ENCODE peak calls at places on chromosomes 12 and 14, in eight cellular contexts. One of them, this sample, is unnamed.

GRCh38 chr12:119920064-119920463 is 42.9 kb upstream of the CIT start:
- DNase-seq in HEK293T: no peak
- DNase-seq in Karpas-422: no peak
- DNase-seq in COR-L47: no peak
- DNase-seq in stimulated activated CD8-positive, alpha-beta memory T cell treated with anti-CD3 and anti-CD28 coated beads, Interleukin-4, amount 100 ng/mL, for 4 hours: no peak
- DNase-seq in H4: no peak
- DNase-seq in stimulated activated CD4-positive, alpha-beta T cell treated with anti-CD3 and anti-CD28 coated beads, Interleukin-1b, Interleukin-23, amount 100 ng/mL, for 1 hour: no peak
- DNase-seq in ACHN: no peak
- DNase-seq in this sample: no peak

GRCh38 chr12:34349673-34349961 is 327.3 kb downstream of the ALG10 start:
- DNase-seq in stimulated activated CD8-positive, alpha-beta memory T cell treated with anti-CD3 and anti-CD28 coated beads, Interleukin-4, amount 100 ng/mL, for 4 hours: no peak
- DNase-seq in COR-L47: no peak
- DNase-seq in H4: no peak
- DNase-seq in stimulated activated CD4-positive, alpha-beta T cell treated with anti-CD3 and anti-CD28 coated beads, Interleukin-1b, Interleukin-23, amount 100 ng/mL, for 1 hour: no peak
- DNase-seq in Karpas-422: no peak
- DNase-seq in HEK293T: no peak
- DNase-seq in ACHN: no peak
- DNase-seq in this sample: no peak

GRCh38 chr14:91348861-91349465 is 68.7 kb downstream of the CCDC88C start:
- DNase-seq in H4: no peak
- DNase-seq in COR-L47: no peak
- DNase-seq in Karpas-422: no peak
- DNase-seq in stimulated activated CD4-positive, alpha-beta T cell treated with anti-CD3 and anti-CD28 coated beads, Interleukin-1b, Interleukin-23, amount 100 ng/mL, for 1 hour: no peak
- DNase-seq in HEK293T: no peak
- DNase-seq in ACHN: no peak
- DNase-seq in stimulated activated CD8-positive, alpha-beta memory T cell treated with anti-CD3 and anti-CD28 coated beads, Interleukin-4, amount 100 ng/mL, for 4 hours: no peak
- DNase-seq in this sample: no peak

GRCh38 chr12:89552376-89552775 is 26.5 kb upstream of the POC1B start:
- DNase-seq in H4: no peak
- DNase-seq in stimulated activated CD8-positive, alpha-beta memory T cell treated with anti-CD3 and anti-CD28 coated beads, Interleukin-4, amount 100 ng/mL, for 4 hours: no peak
- DNase-seq in stimulated activated CD4-positive, alpha-beta T cell treated with anti-CD3 and anti-CD28 coated beads, Interleukin-1b, Interleukin-23, amount 100 ng/mL, for 1 hour: no peak
- DNase-seq in ACHN: no peak
- DNase-seq in HEK293T: no peak
- DNase-seq in Karpas-422: no peak
- DNase-seq in COR-L47: no peak
- DNase-seq in this sample: no peak

GRCh38 chr14:102507026-102507860 is 2.3 kb downstream of the ANKRD9 start:
- DNase-seq in ACHN: no peak
- DNase-seq in H4: no peak
- DNase-seq in stimulated activated CD4-positive, alpha-beta T cell treated with anti-CD3 and anti-CD28 coated beads, Interleukin-1b, Interleukin-23, amount 100 ng/mL, for 1 hour: no peak
- DNase-seq in HEK293T: no peak
- DNase-seq in Karpas-422: no peak
- DNase-seq in stimulated activated CD8-positive, alpha-beta memory T cell treated with anti-CD3 and anti-CD28 coated beads, Interleukin-4, amount 100 ng/mL, for 4 hours: no peak
- DNase-seq in COR-L47: no peak
- DNase-seq in this sample: no peak

GRCh38 chr12:31118831-31119530 is 45.3 kb downstream of the DDX11 start:
- DNase-seq in HEK293T: peak; percentile 71
- DNase-seq in Karpas-422: no peak
- DNase-seq in H4: peak; percentile 38
- DNase-seq in ACHN: peak; percentile 68
- DNase-seq in stimulated activated CD4-positive, alpha-beta T cell treated with anti-CD3 and anti-CD28 coated beads, Interleukin-1b, Interleukin-23, amount 100 ng/mL, for 1 hour: no peak
- DNase-seq in stimulated activated CD8-positive, alpha-beta memory T cell treated with anti-CD3 and anti-CD28 coated beads, Interleukin-4, amount 100 ng/mL, for 4 hours: no peak
- DNase-seq in COR-L47: peak; percentile 52
- DNase-seq in this sample: peak; percentile 91

GRCh38 chr12:51264297-51264696 is 5.9 kb downstream of the SMAGP start:
- DNase-seq in H4: no peak
- DNase-seq in stimulated activated CD8-positive, alpha-beta memory T cell treated with anti-CD3 and anti-CD28 coated beads, Interleukin-4, amount 100 ng/mL, for 4 hours: no peak
- DNase-seq in COR-L47: no peak
- DNase-seq in stimulated activated CD4-positive, alpha-beta T cell treated with anti-CD3 and anti-CD28 coated beads, Interleukin-1b, Interleukin-23, amount 100 ng/mL, for 1 hour: no peak
- DNase-seq in ACHN: no peak
- DNase-seq in Karpas-422: no peak
- DNase-seq in HEK293T: no peak
- DNase-seq in this sample: no peak

GRCh38 chr14:30974628-30975027 is 50.8 kb upstream of the AP4S1 start:
- DNase-seq in HEK293T: no peak
- DNase-seq in stimulated activated CD8-positive, alpha-beta memory T cell treated with anti-CD3 and anti-CD28 coated beads, Interleukin-4, amount 100 ng/mL, for 4 hours: no peak
- DNase-seq in H4: peak; percentile 44
- DNase-seq in Karpas-422: no peak
- DNase-seq in COR-L47: no peak
- DNase-seq in stimulated activated CD4-positive, alpha-beta T cell treated with anti-CD3 and anti-CD28 coated beads, Interleukin-1b, Interleukin-23, amount 100 ng/mL, for 1 hour: no peak
- DNase-seq in ACHN: no peak
- DNase-seq in this sample: no peak

GRCh38 chr12:1418144-1418543 is 176.2 kb downstream of the FBXL14 start:
- DNase-seq in stimulated activated CD4-positive, alpha-beta T cell treated with anti-CD3 and anti-CD28 coated beads, Interleukin-1b, Interleukin-23, amount 100 ng/mL, for 1 hour: no peak
- DNase-seq in H4: no peak
- DNase-seq in ACHN: no peak
- DNase-seq in Karpas-422: no peak
- DNase-seq in stimulated activated CD8-positive, alpha-beta memory T cell treated with anti-CD3 and anti-CD28 coated beads, Interleukin-4, amount 100 ng/mL, for 4 hours: no peak
- DNase-seq in COR-L47: no peak
- DNase-seq in HEK293T: no peak
- DNase-seq in this sample: no peak

GRCh38 chr12:114933428-114934160 is 249.6 kb upstream of the TBX3 start:
- DNase-seq in stimulated activated CD8-positive, alpha-beta memory T cell treated with anti-CD3 and anti-CD28 coated beads, Interleukin-4, amount 100 ng/mL, for 4 hours: no peak
- DNase-seq in Karpas-422: no peak
- DNase-seq in ACHN: peak; percentile 97
- DNase-seq in COR-L47: no peak
- DNase-seq in H4: peak; percentile 52
- DNase-seq in HEK293T: no peak
- DNase-seq in stimulated activated CD4-positive, alpha-beta T cell treated with anti-CD3 and anti-CD28 coated beads, Interleukin-1b, Interleukin-23, amount 100 ng/mL, for 1 hour: no peak
- DNase-seq in this sample: no peak

GRCh38 chr12:131242741-131243496 is 289.2 kb downstream of the ADGRD1 start:
- DNase-seq in ACHN: peak; percentile 68
- DNase-seq in H4: no peak
- DNase-seq in Karpas-422: peak; percentile 76
- DNase-seq in COR-L47: no peak
- DNase-seq in stimulated activated CD8-positive, alpha-beta memory T cell treated with anti-CD3 and anti-CD28 coated beads, Interleukin-4, amount 100 ng/mL, for 4 hours: no peak
- DNase-seq in HEK293T: peak; percentile 67
- DNase-seq in stimulated activated CD4-positive, alpha-beta T cell treated with anti-CD3 and anti-CD28 coated beads, Interleukin-1b, Interleukin-23, amount 100 ng/mL, for 1 hour: no peak
- DNase-seq in this sample: peak; percentile 67

GRCh38 chr12:68796399-68796798 is 11.6 kb upstream of the MDM2 start:
- DNase-seq in H4: no peak
- DNase-seq in ACHN: no peak
- DNase-seq in HEK293T: no peak
- DNase-seq in COR-L47: no peak
- DNase-seq in stimulated activated CD4-positive, alpha-beta T cell treated with anti-CD3 and anti-CD28 coated beads, Interleukin-1b, Interleukin-23, amount 100 ng/mL, for 1 hour: no peak
- DNase-seq in Karpas-422: peak; percentile 2
- DNase-seq in stimulated activated CD8-positive, alpha-beta memory T cell treated with anti-CD3 and anti-CD28 coated beads, Interleukin-4, amount 100 ng/mL, for 4 hours: no peak
- DNase-seq in this sample: no peak

GRCh38 chr12:93322784-93323183 is 54.9 kb upstream of the NUDT4 start:
- DNase-seq in H4: peak; percentile 20
- DNase-seq in HEK293T: no peak
- DNase-seq in stimulated activated CD4-positive, alpha-beta T cell treated with anti-CD3 and anti-CD28 coated beads, Interleukin-1b, Interleukin-23, amount 100 ng/mL, for 1 hour: no peak
- DNase-seq in stimulated activated CD8-positive, alpha-beta memory T cell treated with anti-CD3 and anti-CD28 coated beads, Interleukin-4, amount 100 ng/mL, for 4 hours: no peak
- DNase-seq in ACHN: peak; percentile 39
- DNase-seq in COR-L47: no peak
- DNase-seq in Karpas-422: no peak
- DNase-seq in this sample: no peak

GRCh38 chr12:117774986-117775775 is 193.6 kb downstream of the KSR2 start:
- DNase-seq in stimulated activated CD4-positive, alpha-beta T cell treated with anti-CD3 and anti-CD28 coated beads, Interleukin-1b, Interleukin-23, amount 100 ng/mL, for 1 hour: no peak
- DNase-seq in ACHN: no peak
- DNase-seq in H4: peak; percentile 59
- DNase-seq in Karpas-422: no peak
- DNase-seq in COR-L47: no peak
- DNase-seq in stimulated activated CD8-positive, alpha-beta memory T cell treated with anti-CD3 and anti-CD28 coated beads, Interleukin-4, amount 100 ng/mL, for 4 hours: no peak
- DNase-seq in HEK293T: no peak
- DNase-seq in this sample: peak; percentile 2

GRCh38 chr12:101855364-101855884 is 22.0 kb upstream of the DRAM1 start:
- DNase-seq in COR-L47: no peak
- DNase-seq in ACHN: no peak
- DNase-seq in stimulated activated CD4-positive, alpha-beta T cell treated with anti-CD3 and anti-CD28 coated beads, Interleukin-1b, Interleukin-23, amount 100 ng/mL, for 1 hour: no peak
- DNase-seq in H4: no peak
- DNase-seq in HEK293T: no peak
- DNase-seq in stimulated activated CD8-positive, alpha-beta memory T cell treated with anti-CD3 and anti-CD28 coated beads, Interleukin-4, amount 100 ng/mL, for 4 hours: no peak
- DNase-seq in Karpas-422: no peak
- DNase-seq in this sample: no peak

GRCh38 chr14:74444866-74445265 is 18.9 kb upstream of the SYNDIG1L start:
- DNase-seq in stimulated activated CD4-positive, alpha-beta T cell treated with anti-CD3 and anti-CD28 coated beads, Interleukin-1b, Interleukin-23, amount 100 ng/mL, for 1 hour: no peak
- DNase-seq in HEK293T: no peak
- DNase-seq in H4: no peak
- DNase-seq in Karpas-422: no peak
- DNase-seq in ACHN: no peak
- DNase-seq in COR-L47: no peak
- DNase-seq in stimulated activated CD8-positive, alpha-beta memory T cell treated with anti-CD3 and anti-CD28 coated beads, Interleukin-4, amount 100 ng/mL, for 4 hours: no peak
- DNase-seq in this sample: no peak

GRCh38 chr12:117580718-117581062 is 219.3 kb upstream of the NOS1 start:
- DNase-seq in stimulated activated CD4-positive, alpha-beta T cell treated with anti-CD3 and anti-CD28 coated beads, Interleukin-1b, Interleukin-23, amount 100 ng/mL, for 1 hour: no peak
- DNase-seq in COR-L47: no peak
- DNase-seq in stimulated activated CD8-positive, alpha-beta memory T cell treated with anti-CD3 and anti-CD28 coated beads, Interleukin-4, amount 100 ng/mL, for 4 hours: no peak
- DNase-seq in Karpas-422: peak; percentile 93
- DNase-seq in HEK293T: peak; percentile 78
- DNase-seq in H4: no peak
- DNase-seq in ACHN: peak; percentile 81
- DNase-seq in this sample: no peak

GRCh38 chr14:31189346-31190219 is 18.0 kb downstream of the HECTD1 start:
- DNase-seq in stimulated activated CD4-positive, alpha-beta T cell treated with anti-CD3 and anti-CD28 coated beads, Interleukin-1b, Interleukin-23, amount 100 ng/mL, for 1 hour: no peak
- DNase-seq in Karpas-422: no peak
- DNase-seq in HEK293T: no peak
- DNase-seq in ACHN: no peak
- DNase-seq in H4: no peak
- DNase-seq in stimulated activated CD8-positive, alpha-beta memory T cell treated with anti-CD3 and anti-CD28 coated beads, Interleukin-4, amount 100 ng/mL, for 4 hours: no peak
- DNase-seq in COR-L47: no peak
- DNase-seq in this sample: no peak